ENCODE peak calls at places on chromosomes 3 and 15, in four cellular contexts. L is GM12864, J is fibroblast of lung, R is heart left ventricle. Z is an unnamed sample.

GRCh38 chr3:74041068-74041675 is 416.4 kb upstream of the PDZRN3 start:
- DNase-seq in L (no peak), J (no peak), R (no peak), Z (no peak)

GRCh38 chr3:170862618-170863374 is 7.2 kb downstream of the RPL22L1 start:
- DNase-seq in R (no peak), L (no peak), J (peak), Z (no peak)

GRCh38 chr3:183824761-183825379 is 507 bp downstream of the MAP6D1 start:
- DNase-seq in R (peak), L (no peak), J (no peak), Z (no peak)

GRCh38 chr3:119662604-119663377 is 2.4 kb upstream of the POPDC2 start:
- DNase-seq in J (peak), L (no peak), R (no peak), Z (no peak)

GRCh38 chr15:77538793-77539487 is 93.8 kb downstream of the LINGO1 start:
- DNase-seq in R (no peak), L (no peak), J (no peak), Z (no peak)

GRCh38 chr15:40787344-40787841 is 17.6 kb downstream of the C15orf62 start:
- DNase-seq in R (no peak), L (no peak), J (peak), Z (no peak)

GRCh38 chr3:170162630-170163029 is 18.9 kb downstream of the PHC3 start:
- DNase-seq in R (no peak), J (no peak), L (no peak), Z (no peak)

GRCh38 chr3:33218446-33219174 is at the start of gene SUSD5:
- DNase-seq in L (no peak), J (peak), R (peak), Z (peak)

GRCh38 chr15:88918738-88919137 is 5.6 kb upstream of the MFGE8 start:
- DNase-seq in L (peak), R (no peak), J (peak), Z (no peak)

GRCh38 chr3:106824856-106825255 is 552.4 kb upstream of the CCDC54 start:
- DNase-seq in J (peak), L (no peak), R (no peak), Z (no peak)

GRCh38 chr15:56835598-56836275 is 82.7 kb upstream of the TCF12 start:
- DNase-seq in R (no peak), L (no peak), J (no peak), Z (no peak)

GRCh38 chr3:184380627-184381260 is 890 bp downstream of the CHRD start:
- DNase-seq in R (no peak), L (no peak), J (no peak), Z (no peak)

GRCh38 chr3:57956119-57956832 is 51.9 kb upstream of the FLNB start:
- DNase-seq in R (no peak), L (no peak), J (peak), Z (no peak)

GRCh38 chr15:33587773-33588172 is 277.0 kb downstream of the RYR3 start:
- DNase-seq in L (no peak), J (peak), R (no peak), Z (no peak)

GRCh38 chr15:66634540-66634939 is 67.5 kb upstream of the SMAD6 start:
- DNase-seq in L (no peak), R (no peak), J (no peak), Z (no peak)

DNA sequence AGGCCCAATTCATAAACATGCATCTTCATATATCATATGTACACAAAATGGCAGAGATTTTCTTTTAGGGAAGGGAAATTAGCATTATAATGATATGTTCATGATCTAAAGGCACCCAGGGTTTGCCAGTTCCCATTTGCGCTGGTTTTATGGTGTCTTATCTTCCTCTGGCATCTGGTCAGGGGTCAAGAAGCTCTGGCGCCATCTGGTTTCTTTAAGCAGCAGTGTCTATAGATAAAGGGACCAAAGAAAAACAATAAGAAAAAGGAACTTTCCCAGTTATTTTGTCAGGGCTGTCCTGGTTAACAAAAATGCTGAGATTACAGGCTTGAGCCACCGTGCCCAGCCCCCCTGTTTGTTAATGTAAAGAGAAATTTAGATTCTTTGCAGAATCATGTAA is 3.3 kb upstream of the DCP1A start:
- DNase-seq in R (no peak), L (no peak), J (peak), Z (no peak)
- TF ChIP-seq CTCF in R (no peak), L (peak), J (peak), Z (peak)

GRCh38 chr15:57969355-57969754 is 96.2 kb downstream of the ALDH1A2 start:
- DNase-seq in J (peak), R (no peak), L (no peak), Z (no peak)
- TF ChIP-seq CTCF in J (peak), R (no peak), L (no peak), Z (peak)

DNA sequence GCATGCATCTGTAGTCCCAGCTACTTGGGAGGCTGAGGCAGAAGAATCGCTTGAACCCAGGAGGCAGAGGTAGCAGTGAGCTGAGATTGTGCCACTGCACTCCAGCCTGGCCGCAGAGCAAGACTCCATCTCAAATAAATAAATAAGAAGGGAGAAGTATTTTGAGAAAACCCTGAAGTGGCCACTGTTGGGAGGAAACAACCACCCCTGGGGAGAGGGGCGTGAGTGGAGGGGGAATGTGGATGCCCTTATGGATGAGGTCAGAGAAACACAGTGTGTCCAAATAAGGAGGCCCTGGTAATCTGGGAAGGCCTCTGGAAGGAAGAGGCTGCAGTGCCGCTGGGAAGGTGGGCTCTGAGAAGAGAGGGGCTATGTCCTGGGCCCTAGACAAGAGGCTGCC is 4.2 kb upstream of the CPLX3 start:
- DNase-seq in R (no peak), L (no peak), J (no peak), Z (no peak)
- TF ChIP-seq CTCF in R (no peak), L (no peak), J (no peak), Z (no peak)

DNA sequence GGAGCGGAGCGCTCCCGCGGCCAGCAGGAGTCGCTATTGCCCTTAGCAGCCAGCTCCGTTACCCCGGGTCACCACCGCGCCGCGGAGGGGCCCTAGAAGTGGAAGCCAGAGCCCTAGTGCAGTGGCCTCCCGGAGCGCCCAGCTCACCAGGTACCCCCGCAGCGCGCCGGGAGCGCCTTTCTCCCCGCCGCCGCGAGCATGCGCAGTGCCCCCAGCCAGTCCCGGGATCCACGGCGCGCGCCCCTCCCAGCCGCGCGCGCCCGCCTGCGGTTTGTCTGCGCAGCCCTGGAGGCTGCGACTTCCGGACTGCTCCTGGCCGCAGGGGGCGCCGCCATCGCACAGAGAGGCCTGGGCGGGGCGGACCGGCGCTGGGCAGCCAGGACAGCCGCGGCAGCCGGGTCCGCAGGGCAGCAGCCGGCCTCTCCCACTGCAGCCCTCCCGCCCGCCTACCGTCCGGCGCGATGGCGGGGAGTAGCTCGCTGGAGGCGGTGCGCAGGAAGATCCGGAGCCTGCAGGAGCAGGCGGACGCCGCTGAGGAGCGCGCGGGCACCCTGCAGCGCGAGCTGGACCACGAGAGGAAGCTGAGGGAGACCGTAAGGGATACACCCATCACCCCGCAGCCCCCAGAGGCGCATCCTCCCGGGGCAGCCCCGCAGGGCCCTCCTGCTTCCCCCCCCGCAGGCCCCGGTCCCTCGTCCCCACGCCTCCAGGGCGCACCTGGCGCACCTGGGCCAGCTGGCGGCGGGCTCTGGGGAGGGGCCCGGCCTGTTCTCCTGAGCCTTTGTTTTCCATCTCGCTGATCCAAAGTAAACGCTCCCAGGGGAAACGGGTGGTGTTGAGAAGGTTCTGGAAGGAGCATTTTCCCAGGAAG is 5.8 kb downstream of the TPM1 start:
- DNase-seq in L (peak), R (peak), J (peak), Z (peak)
- TF ChIP-seq CTCF in L (peak), R (peak), J (peak), Z (peak)

GRCh38 chr3:117303446-117303845 is 593.9 kb downstream of the TUSC7 start:
- DNase-seq in L (no peak), J (no peak), R (no peak), Z (no peak)

GRCh38 chr3:117306299-117306698 is 596.7 kb downstream of the TUSC7 start:
- DNase-seq in L (no peak), R (no peak), J (no peak), Z (no peak)

GRCh38 chr3:117308756-117309155 is 599.2 kb downstream of the TUSC7 start:
- DNase-seq in J (no peak), R (no peak), L (no peak), Z (no peak)

GRCh38 chr3:117302448-117302847 is 592.9 kb downstream of the TUSC7 start:
- DNase-seq in R (no peak), J (no peak), L (no peak), Z (no peak)

DNA sequence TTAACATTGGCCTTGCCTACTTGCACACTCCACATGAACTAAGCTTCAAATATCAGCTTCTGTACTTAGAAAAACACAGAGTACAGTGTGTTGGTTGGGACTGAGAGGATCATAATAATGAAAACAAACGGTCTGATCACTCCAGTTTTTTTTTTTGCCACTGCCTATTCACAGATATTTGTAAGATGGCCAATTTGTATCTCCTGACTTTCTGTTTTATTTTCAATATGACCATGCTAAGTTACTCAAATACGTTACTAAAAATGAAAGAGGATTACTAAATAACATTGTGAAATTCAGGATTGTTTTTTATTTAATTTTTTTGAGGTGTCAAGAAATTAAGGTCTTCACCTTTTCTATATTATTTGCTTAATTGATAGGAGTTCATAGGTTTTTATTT is 595.1 kb downstream of the TUSC7 start:
- DNase-seq in R (no peak), L (no peak), J (no peak), Z (no peak)
- TF ChIP-seq CTCF in R (no peak), L (no peak), J (no peak), Z (no peak)

GRCh38 chr3:188947401-188947982 is 224.3 kb upstream of the TPRG1 start:
- DNase-seq in R (peak), L (no peak), J (peak), Z (peak)
- TF ChIP-seq CTCF in R (no peak), L (peak), J (peak), Z (peak)

GRCh38 chr3:127790009-127790533 is 32.2 kb downstream of the MGLL start:
- DNase-seq in J (no peak), L (no peak), R (no peak), Z (no peak)

GRCh38 chr3:127790580-127791183 is 31.6 kb downstream of the MGLL start:
- DNase-seq in R (no peak), L (no peak), J (no peak), Z (no peak)

GRCh38 chr3:127789051-127789450 is 33.3 kb downstream of the MGLL start:
- DNase-seq in J (no peak), L (no peak), R (no peak), Z (no peak)

GRCh38 chr3:127792664-127793292 is 29.5 kb downstream of the MGLL start:
- DNase-seq in L (no peak), J (peak), R (peak), Z (peak)

DNA sequence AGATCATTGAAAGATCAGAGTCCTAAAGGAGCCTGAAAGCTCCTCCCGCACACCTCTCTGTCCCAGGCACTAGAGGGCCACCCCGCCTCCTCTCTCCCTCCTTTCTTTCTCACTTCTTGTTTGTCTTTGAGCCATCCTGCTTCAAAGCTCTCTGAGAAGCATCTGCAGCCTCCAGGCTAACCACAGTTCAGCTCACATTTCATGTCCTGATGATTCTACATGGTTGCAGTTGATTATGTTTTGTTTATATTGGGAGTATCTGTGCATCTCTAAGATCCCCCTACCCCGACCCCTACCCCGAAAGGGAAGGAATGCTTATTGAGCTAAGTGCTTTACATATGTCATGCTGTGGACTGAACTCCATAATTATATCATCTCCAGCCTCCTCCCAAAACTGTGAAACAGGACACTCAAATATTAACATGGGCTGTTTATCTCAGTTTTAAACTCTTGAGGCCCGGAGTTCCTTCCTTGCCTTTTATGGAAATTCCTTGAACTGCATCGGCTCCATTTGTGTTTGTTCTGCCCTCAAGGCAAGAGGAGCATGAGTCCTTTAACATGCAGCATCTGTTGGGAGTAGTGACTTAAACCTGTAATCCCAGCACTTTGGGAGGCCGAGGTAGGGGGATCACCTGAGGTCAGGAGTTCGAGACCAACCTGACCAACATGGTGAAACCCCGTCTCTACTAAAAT is 30.9 kb downstream of the MGLL start:
- DNase-seq in R (no peak), J (peak), L (peak), Z (no peak)
- TF ChIP-seq CTCF in R (no peak), J (peak), L (peak), Z (peak)

Z was measured in osteocyte.